ENCODE peak calls at places on chromosomes 2 and 18, in four cellular contexts. One of them, this sample, is unnamed.

GRCh38 chr2:201798252-201798918 is 8.0 kb upstream of the CDK15 start:
- DNase-seq in NCI-H1694: no peak
- DNase-seq in stromal cell of bone marrow: peak; percentile 63
- DNase-seq in CD4-positive, alpha-beta memory T cell: no peak
- DNase-seq in this sample: no peak

GRCh38 chr18:13338318-13338717 is 119.8 kb downstream of the LDLRAD4 start:
- DNase-seq in NCI-H1694: no peak
- DNase-seq in CD4-positive, alpha-beta memory T cell: no peak
- DNase-seq in stromal cell of bone marrow: no peak
- DNase-seq in this sample: no peak

GRCh38 chr2:178273787-178274360 is 79.6 kb downstream of the OSBPL6 start:
- DNase-seq in stromal cell of bone marrow: no peak
- DNase-seq in CD4-positive, alpha-beta memory T cell: no peak
- DNase-seq in NCI-H1694: no peak
- DNase-seq in this sample: no peak

GRCh38 chr18:79750980-79751571 is 46.7 kb upstream of the KCNG2 start:
- DNase-seq in NCI-H1694: no peak
- DNase-seq in CD4-positive, alpha-beta memory T cell: no peak
- DNase-seq in stromal cell of bone marrow: no peak
- DNase-seq in this sample: peak; percentile 18

GRCh38 chr2:234146087-234146826 is 95.8 kb downstream of the SPP2 start:
- DNase-seq in CD4-positive, alpha-beta memory T cell: no peak
- DNase-seq in stromal cell of bone marrow: peak; percentile 85
- DNase-seq in NCI-H1694: no peak
- DNase-seq in this sample: peak; percentile 46

GRCh38 chr18:24602156-24602555 is 141.7 kb downstream of the HRH4 start:
- DNase-seq in CD4-positive, alpha-beta memory T cell: no peak
- DNase-seq in stromal cell of bone marrow: no peak
- DNase-seq in NCI-H1694: peak; percentile 52
- DNase-seq in this sample: no peak

GRCh38 chr18:9070212-9070611 is 32.3 kb upstream of the NDUFV2 start:
- DNase-seq in CD4-positive, alpha-beta memory T cell: no peak
- DNase-seq in NCI-H1694: no peak
- DNase-seq in stromal cell of bone marrow: no peak
- DNase-seq in this sample: no peak

GRCh38 chr2:174210861-174211260 is 37.5 kb downstream of the OLA1 start:
- DNase-seq in CD4-positive, alpha-beta memory T cell: no peak
- DNase-seq in stromal cell of bone marrow: no peak
- DNase-seq in NCI-H1694: no peak
- DNase-seq in this sample: no peak

GRCh38 chr18:55861266-55861665 is 273.3 kb upstream of the TCF4 start:
- DNase-seq in stromal cell of bone marrow: no peak
- DNase-seq in NCI-H1694: peak; percentile 19
- DNase-seq in CD4-positive, alpha-beta memory T cell: no peak
- DNase-seq in this sample: no peak

GRCh38 chr2:239159476-239159911 is 241.3 kb downstream of the HDAC4 start:
- DNase-seq in NCI-H1694: no peak
- DNase-seq in CD4-positive, alpha-beta memory T cell: no peak
- DNase-seq in stromal cell of bone marrow: no peak
- DNase-seq in this sample: no peak

GRCh38 chr2:226792155-226792871 is 7.3 kb downstream of the IRS1 start:
- DNase-seq in CD4-positive, alpha-beta memory T cell: no peak
- DNase-seq in NCI-H1694: peak; percentile 9
- DNase-seq in stromal cell of bone marrow: no peak
- DNase-seq in this sample: no peak

GRCh38 chr2:46873632-46874068 is 42.0 kb downstream of the MCFD2 start:
- DNase-seq in stromal cell of bone marrow: peak; percentile 96
- DNase-seq in NCI-H1694: no peak
- DNase-seq in CD4-positive, alpha-beta memory T cell: no peak
- DNase-seq in this sample: no peak

GRCh38 chr2:128420131-128420530 is 101.5 kb upstream of the HS6ST1 start:
- DNase-seq in stromal cell of bone marrow: no peak
- DNase-seq in CD4-positive, alpha-beta memory T cell: no peak
- DNase-seq in NCI-H1694: no peak
- DNase-seq in this sample: peak; percentile 4

GRCh38 chr18:48826271-48826670 is 124.5 kb downstream of the SMAD7 start:
- DNase-seq in CD4-positive, alpha-beta memory T cell: no peak
- DNase-seq in stromal cell of bone marrow: no peak
- DNase-seq in NCI-H1694: no peak
- DNase-seq in this sample: no peak

GRCh38 chr2:130353291-130354134 is 2.3 kb upstream of the PTPN18 start:
- DNase-seq in stromal cell of bone marrow: no peak
- DNase-seq in CD4-positive, alpha-beta memory T cell: no peak
- DNase-seq in NCI-H1694: no peak
- DNase-seq in this sample: no peak

GRCh38 chr2:108594982-108595464 is 60.8 kb downstream of the LIMS1 start:
- DNase-seq in CD4-positive, alpha-beta memory T cell: no peak
- DNase-seq in stromal cell of bone marrow: no peak
- DNase-seq in NCI-H1694: no peak
- DNase-seq in this sample: no peak

GRCh38 chr2:172484253-172484652 is 56.9 kb downstream of the ITGA6 start:
- DNase-seq in CD4-positive, alpha-beta memory T cell: peak; percentile 32
- DNase-seq in NCI-H1694: peak; percentile 25
- DNase-seq in stromal cell of bone marrow: no peak
- DNase-seq in this sample: no peak

GRCh38 chr2:99621106-99621505 is 131.3 kb upstream of the REV1 start:
- DNase-seq in CD4-positive, alpha-beta memory T cell: no peak
- DNase-seq in NCI-H1694: no peak
- DNase-seq in stromal cell of bone marrow: no peak
- DNase-seq in this sample: no peak

GRCh38 chr2:159226608-159227007 is 59.9 kb downstream of the WDSUB1 start:
- DNase-seq in CD4-positive, alpha-beta memory T cell: no peak
- DNase-seq in NCI-H1694: no peak
- DNase-seq in stromal cell of bone marrow: no peak
- DNase-seq in this sample: no peak

GRCh38 chr2:72963423-72964145 is 46.3 kb downstream of the EMX1 start:
- DNase-seq in NCI-H1694: no peak
- DNase-seq in CD4-positive, alpha-beta memory T cell: no peak
- DNase-seq in stromal cell of bone marrow: no peak
- DNase-seq in this sample: no peak

GRCh38 chr2:210540471-210541257 is 15.7 kb upstream of the CPS1 start:
- DNase-seq in stromal cell of bone marrow: no peak
- DNase-seq in CD4-positive, alpha-beta memory T cell: no peak
- DNase-seq in NCI-H1694: no peak
- DNase-seq in this sample: no peak

GRCh38 chr2:241067501-241068135 is 34.5 kb downstream of the MTERF4 start:
- DNase-seq in CD4-positive, alpha-beta memory T cell: no peak
- DNase-seq in NCI-H1694: no peak
- DNase-seq in stromal cell of bone marrow: no peak
- DNase-seq in this sample: no peak

GRCh38 chr2:219149667-219150066 is 10.9 kb downstream of the NHEJ1 start:
- DNase-seq in stromal cell of bone marrow: no peak
- DNase-seq in NCI-H1694: no peak
- DNase-seq in CD4-positive, alpha-beta memory T cell: no peak
- DNase-seq in this sample: no peak

GRCh38 chr18:11909081-11909410 is 929 bp upstream of the MPPE1 start:
- DNase-seq in NCI-H1694: no peak
- DNase-seq in CD4-positive, alpha-beta memory T cell: no peak
- DNase-seq in stromal cell of bone marrow: no peak
- DNase-seq in this sample: no peak

GRCh38 chr18:41751161-41751560 is 203.9 kb upstream of the PIK3C3 start:
- DNase-seq in stromal cell of bone marrow: no peak
- DNase-seq in CD4-positive, alpha-beta memory T cell: no peak
- DNase-seq in NCI-H1694: no peak
- DNase-seq in this sample: no peak

GRCh38 chr2:233988581-233988980 is 61.9 kb upstream of the SPP2 start:
- DNase-seq in CD4-positive, alpha-beta memory T cell: no peak
- DNase-seq in NCI-H1694: no peak
- DNase-seq in stromal cell of bone marrow: no peak
- DNase-seq in this sample: no peak

GRCh38 chr2:203059567-203059966 is 44.9 kb downstream of the NBEAL1 start:
- DNase-seq in stromal cell of bone marrow: no peak
- DNase-seq in CD4-positive, alpha-beta memory T cell: no peak
- DNase-seq in NCI-H1694: no peak
- DNase-seq in this sample: no peak